ENCODE peak calls at places on chromosomes 11 and 22, in six cellular contexts. B is foreskin fibroblast, Z is WTC11, S is mucosa of gallbladder, U is thoracic aorta, N is GM03348. C is an unnamed sample.

GRCh38 chr11:15920856-15921629 is 435.3 kb downstream of the SOX6 start:
- DNase-seq in U (no peak), S (no peak), N (no peak), Z (no peak), B (no peak), C (no peak)

GRCh38 chr11:65071907-65072630 is 11.8 kb downstream of the CDCA5 start:
- DNase-seq in B (peak), S (no peak), Z (no peak), N (no peak), U (no peak), C (no peak)

GRCh38 chr22:30373331-30374325 is 13.6 kb downstream of the RNF215 start:
- DNase-seq in U (no peak), Z (no peak), N (no peak), B (no peak), S (no peak), C (no peak)

GRCh38 chr22:19930537-19931486 is 10.8 kb upstream of the COMT start:
- DNase-seq in U (no peak), N (no peak), Z (no peak), S (no peak), B (peak), C (no peak)

GRCh38 chr22:47610281-47610680 is 847.8 kb downstream of the TBC1D22A start:
- DNase-seq in S (no peak), B (no peak), N (no peak), U (no peak), Z (no peak), C (no peak)

GRCh38 chr11:69914286-69915150 is 95.3 kb upstream of the FGF3 start:
- DNase-seq in U (no peak), Z (peak), N (no peak), B (no peak), S (peak), C (peak)

GRCh38 chr11:79547256-79547655 is 106.4 kb upstream of the TENM4 start:
- DNase-seq in Z (no peak), U (no peak), B (no peak), N (no peak), S (no peak), C (no peak)

GRCh38 chr11:29962243-29962642 is 54.6 kb downstream of the KCNA4 start:
- DNase-seq in U (no peak), B (no peak), N (no peak), Z (peak), S (no peak), C (no peak)

GRCh38 chr11:44623321-44623715 is 57.9 kb downstream of the CD82 start:
- DNase-seq in Z (no peak), N (no peak), S (peak), B (no peak), U (no peak), C (no peak)

GRCh38 chr11:8870461-8871282 is 40.3 kb upstream of the AKIP1 start:
- DNase-seq in Z (peak), S (peak), U (no peak), N (peak), B (peak), C (peak)

GRCh38 chr22:26681395-26681821 is 24.0 kb downstream of the MIAT start:
- DNase-seq in U (no peak), N (peak), S (no peak), B (peak), Z (peak), C (no peak)

GRCh38 chr11:32635819-32636218 is 52.2 kb downstream of the EIF3M start:
- DNase-seq in N (no peak), U (no peak), Z (no peak), B (no peak), S (no peak), C (no peak)

GRCh38 chr11:6249822-6250555 is 9.6 kb upstream of the CCKBR start:
- DNase-seq in Z (no peak), S (peak), U (no peak), B (peak), N (peak), C (peak)

GRCh38 chr11:17877886-17878285 is 135.0 kb downstream of the SERGEF start:
- DNase-seq in U (no peak), B (no peak), N (no peak), Z (no peak), S (no peak), C (no peak)

GRCh38 chr11:114315749-114316368 is 19.7 kb downstream of the NNMT start:
- DNase-seq in N (no peak), Z (no peak), S (no peak), U (no peak), B (no peak), C (peak)

GRCh38 chr11:5600374-5600851 is 4.0 kb downstream of the TRIM6 start:
- DNase-seq in Z (peak), S (peak), B (peak), N (peak), U (no peak), C (peak)

GRCh38 chr11:122754553-122755322 is 83.6 kb upstream of the CRTAM start:
- DNase-seq in S (no peak), Z (peak), U (no peak), B (no peak), N (no peak), C (no peak)

GRCh38 chr11:112455791-112456190 is 195.1 kb upstream of the PLET1 start:
- DNase-seq in S (no peak), U (no peak), Z (no peak), B (no peak), N (no peak), C (no peak)

GRCh38 chr22:28909375-28909774 is 26.0 kb downstream of the ZNRF3 start:
- DNase-seq in N (no peak), S (no peak), B (no peak), U (no peak), Z (no peak), C (no peak)

GRCh38 chr11:129973809-129974208 is 28.8 kb downstream of the PRDM10 start:
- DNase-seq in S (no peak), B (no peak), N (no peak), U (no peak), Z (peak), C (no peak)

GRCh38 chr11:80831374-80831773 is 1390.5 kb upstream of the TENM4 start:
- DNase-seq in B (no peak), S (no peak), N (no peak), Z (no peak), U (no peak), C (no peak)

GRCh38 chr22:44975444-44976262 is 34.2 kb downstream of the PHF21B start:
- DNase-seq in S (peak), B (peak), Z (peak), N (peak), U (no peak), C (no peak)

GRCh38 chr11:27926469-27926868 is 181.5 kb downstream of the KIF18A start:
- DNase-seq in B (no peak), S (no peak), N (no peak), Z (no peak), U (no peak), C (no peak)

GRCh38 chr11:19715373-19715772 is 2.7 kb downstream of the NAV2 start:
- DNase-seq in U (peak), B (peak), Z (no peak), N (peak), S (no peak), C (peak)

GRCh38 chr11:80727315-80727714 is 1286.5 kb upstream of the TENM4 start:
- DNase-seq in B (no peak), U (no peak), Z (peak), N (peak), S (peak), C (no peak)

GRCh38 chr11:66593650-66594049 is 665 bp downstream of the CCS start:
- DNase-seq in B (no peak), S (no peak), N (no peak), U (no peak), Z (no peak), C (no peak)

GRCh38 chr11:76918941-76919386 is 58.2 kb downstream of the ACER3 start:
- DNase-seq in B (peak), U (no peak), S (no peak), N (peak), Z (no peak), C (no peak)

GRCh38 chr22:37054078-37054440 is 2.5 kb downstream of the KCTD17 start:
- DNase-seq in U (no peak), B (no peak), Z (no peak), N (no peak), S (no peak), C (no peak)

GRCh38 chr11:4125141-4125540 is 30.5 kb downstream of the RRM1 start:
- DNase-seq in B (peak), Z (no peak), N (no peak), S (no peak), U (no peak), C (no peak)

GRCh38 chr22:32997295-32997694 is 60.9 kb downstream of the SYN3 start:
- DNase-seq in U (no peak), B (no peak), N (no peak), S (no peak), Z (no peak), C (peak)

GRCh38 chr11:46105902-46106301 is 15.4 kb downstream of the PHF21A start:
- DNase-seq in Z (no peak), B (no peak), U (no peak), N (no peak), S (no peak), C (no peak)

GRCh38 chr11:2444301-2445106 is at the start of the genes KCNQ1 and TRPM5:
- DNase-seq in B (peak), U (no peak), N (no peak), S (peak), Z (peak), C (no peak)

GRCh38 chr11:83162377-83162776 is 5.4 kb downstream of the PCF11 start:
- DNase-seq in U (no peak), S (no peak), Z (no peak), B (no peak), N (no peak), C (no peak)

GRCh38 chr11:64141081-64141783 is 24.7 kb downstream of the MACROD1 start:
- DNase-seq in Z (no peak), S (no peak), B (peak), N (no peak), U (no peak), C (no peak)

GRCh38 chr11:65297026-65297667 is 17.5 kb upstream of the CDC42EP2 start:
- DNase-seq in Z (no peak), U (no peak), B (peak), N (no peak), S (no peak), C (no peak)

GRCh38 chr11:122163420-122163819 is 47.4 kb upstream of the BLID start:
- DNase-seq in U (no peak), Z (no peak), S (no peak), B (no peak), N (peak), C (no peak)

C was measured in left lobe of liver.